ENCODE peak calls at places on chromosomes 6 and 20, in ten cellular contexts. B is left ventricle myocardium inferior, A is hepatocyte, V is AG09309, D is fibroblast of pulmonary artery, W is epithelial cell of esophagus, M is fibroblast of lung, F is brain microvascular endothelial cell, C is AG10803, Q is adrenal gland. H is an unnamed sample.

GRCh38 chr6:82365011-82365751 is 1.6 kb downstream of the TPBG start:
- DNase-seq in F (peak; percentile 6), C (peak; percentile 29), M (peak; percentile 27), D (peak; percentile 35), Q (no peak), B (no peak), W (peak; percentile 65), A (peak; percentile 61), V (no peak), H (no peak)

GRCh38 chr6:3795836-3796395 is 44.4 kb upstream of the PXDC1 start:
- DNase-seq in V (no peak), D (no peak), Q (no peak), B (no peak), M (no peak), F (no peak), A (no peak), W (no peak), C (no peak), H (no peak)

GRCh38 chr6:142387997-142388815 is 86.4 kb downstream of the ADGRG6 start:
- DNase-seq in A (peak; percentile 66), Q (no peak), F (peak; percentile 43), M (peak; percentile 79), W (peak; percentile 64), B (no peak), C (peak; percentile 71), V (no peak), D (peak; percentile 82), H (no peak)

GRCh38 chr6:108746411-108746810 is 101.8 kb upstream of the ARMC2 start:
- DNase-seq in V (no peak), Q (no peak), M (no peak), A (peak; percentile 44), W (peak; percentile 83), F (no peak), D (no peak), B (no peak), C (no peak), H (no peak)

GRCh38 chr6:124927806-124928205 is 34.4 kb upstream of the RNF217 start:
- DNase-seq in W (peak; percentile 73), C (no peak), Q (no peak), F (peak; percentile 37), D (peak; percentile 37), A (no peak), B (no peak), V (no peak), M (peak; percentile 38), H (no peak)

GRCh38 chr6:149316740-149317655 is 514 bp upstream of the TAB2 start:
- DNase-seq in A (peak; percentile 97), W (peak; percentile 93), D (peak; percentile 93), M (peak; percentile 91), Q (peak; percentile 90), C (peak; percentile 92), B (peak; percentile 92), V (peak; percentile 69), F (peak; percentile 88), H (no peak)

GRCh38 chr6:8277769-8278168 is 157.6 kb downstream of the SLC35B3 start:
- DNase-seq in V (no peak), D (no peak), M (no peak), Q (no peak), W (no peak), F (no peak), A (peak; percentile 28), C (no peak), B (no peak), H (no peak)

GRCh38 chr6:108782231-108783041 is 65.8 kb upstream of the ARMC2 start:
- DNase-seq in V (peak; percentile 46), C (peak; percentile 73), D (peak; percentile 88), F (peak; percentile 76), B (peak; percentile 81), W (peak; percentile 95), Q (peak; percentile 84), M (peak; percentile 85), A (peak; percentile 92), H (peak; percentile 58)

GRCh38 chr20:16459019-16459700 is 114.1 kb downstream of the KIF16B start:
- DNase-seq in Q (peak; percentile 69), V (peak; percentile 51), A (peak; percentile 35), C (peak; percentile 84), F (peak; percentile 69), D (peak; percentile 84), W (peak; percentile 67), M (peak; percentile 90), B (no peak), H (no peak)

GRCh38 chr20:47524385-47524784 is 22.7 kb downstream of the NCOA3 start:
- DNase-seq in B (no peak), M (no peak), A (no peak), Q (no peak), V (no peak), C (no peak), F (no peak), D (no peak), W (no peak), H (no peak)

GRCh38 chr6:44926556-44926955 is 401.6 kb upstream of the RUNX2 start:
- DNase-seq in M (no peak), C (no peak), F (peak; percentile 20), Q (no peak), B (no peak), W (peak; percentile 53), D (no peak), V (no peak), A (no peak), H (no peak)

GRCh38 chr20:38805502-38805957 is at the start of gene PPP1R16B:
- DNase-seq in F (no peak), B (peak; percentile 58), C (no peak), D (peak; percentile 36), A (peak; percentile 42), V (no peak), Q (peak; percentile 56), M (no peak), W (no peak), H (no peak)

GRCh38 chr20:59817846-59818245 is 115.6 kb downstream of the SYCP2 start:
- DNase-seq in B (no peak), A (no peak), W (no peak), D (no peak), Q (no peak), M (no peak), C (no peak), F (no peak), V (no peak), H (no peak)

GRCh38 chr6:31947864-31948263 is 2.0 kb downstream of the CFB start:
- DNase-seq in F (no peak), W (no peak), B (no peak), D (no peak), V (no peak), Q (no peak), A (no peak), C (no peak), M (no peak), H (no peak)

DNA sequence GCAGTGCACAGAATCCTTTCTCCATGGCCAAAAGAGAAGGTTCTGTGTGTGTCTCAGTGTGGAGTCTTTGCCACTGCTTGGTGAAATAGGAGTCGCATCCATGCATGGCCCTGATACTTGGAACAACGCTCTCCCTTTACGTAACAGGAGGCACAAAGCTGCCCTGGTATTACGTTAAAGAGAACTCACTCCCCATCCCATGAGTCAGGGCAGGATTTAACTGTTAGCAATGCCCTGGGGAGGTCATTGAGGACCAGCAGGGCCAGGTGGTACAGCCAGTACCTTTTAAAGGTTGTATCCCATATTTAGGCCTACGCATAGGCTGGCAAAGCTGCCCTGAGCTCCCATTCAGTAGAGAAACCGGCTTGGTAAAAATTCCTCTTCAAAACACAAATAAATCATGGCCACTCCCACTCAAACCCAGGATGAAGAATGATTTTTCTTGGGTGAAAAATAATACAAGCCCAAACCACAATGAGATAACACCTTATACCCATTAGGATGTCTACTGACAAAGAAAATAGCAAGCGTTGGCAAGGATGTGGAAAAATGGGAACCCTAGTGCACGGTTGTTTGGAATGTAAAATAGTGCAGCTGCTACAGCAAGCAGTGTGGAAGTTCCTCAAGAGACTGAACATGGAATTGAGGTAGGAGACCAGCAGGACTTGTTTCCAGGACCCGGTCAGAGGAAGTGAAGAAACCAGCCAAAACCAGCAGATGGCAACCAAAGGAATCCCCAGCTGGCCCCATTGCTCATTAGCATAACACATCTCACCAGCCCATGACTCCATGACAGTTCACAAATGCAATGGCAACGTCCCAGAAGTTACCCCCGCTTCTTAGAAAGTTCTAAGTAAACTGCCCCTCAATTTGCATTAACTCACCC is 37.0 kb downstream of the MYLK4 start:
- DNase-seq in B (no peak), C (no peak), Q (peak; percentile 28), F (peak; percentile 88), V (no peak), M (no peak), W (peak; percentile 32), A (no peak), D (peak; percentile 83), H (no peak)
- TF ChIP-seq CTCF in B (no peak), C (peak; percentile 16), Q (no peak), F (peak; percentile 55), V (peak; percentile 13), M (peak; percentile 9), W (no peak), A (no peak), D (no peak), H (no peak)

DNA sequence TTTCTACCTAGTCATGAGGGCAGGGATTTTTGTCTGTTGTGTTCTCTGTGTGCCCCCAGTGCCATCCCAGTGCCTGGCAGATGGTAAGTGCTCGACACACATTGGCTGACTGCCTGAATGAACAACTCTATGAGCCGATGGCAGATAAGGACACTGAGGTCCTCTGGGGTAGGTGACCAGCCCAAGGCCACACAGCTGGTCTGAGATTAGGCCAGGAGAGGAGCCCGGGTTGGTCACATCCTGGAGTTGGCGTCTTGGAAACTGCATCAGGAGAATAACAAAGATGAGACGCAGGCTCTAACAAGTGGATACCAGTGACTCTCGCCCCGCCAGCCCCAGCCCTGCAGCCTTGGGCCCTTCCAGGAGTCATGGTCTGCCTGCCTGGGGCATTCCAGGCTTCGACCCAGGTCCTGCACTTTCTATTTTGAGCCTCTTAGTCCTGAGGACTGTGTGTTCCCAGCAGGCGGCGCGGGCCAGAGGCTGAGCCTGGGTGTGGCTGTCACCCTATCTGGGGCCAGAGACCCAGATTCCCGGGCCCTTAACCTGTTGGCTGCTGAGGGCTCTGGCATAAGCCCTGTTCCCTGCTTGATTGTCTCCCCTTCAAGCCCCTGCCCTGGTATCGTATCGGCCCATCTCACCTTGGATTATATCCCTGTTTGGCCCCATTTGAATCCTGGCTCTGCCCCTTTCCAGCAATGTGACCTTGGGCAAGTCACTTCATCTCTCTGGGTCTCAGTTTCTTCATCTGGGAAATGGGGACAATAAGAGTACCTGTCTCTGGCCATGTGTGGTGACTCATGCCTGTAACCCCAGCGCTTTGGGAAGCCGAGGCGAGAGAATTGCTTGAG is 88.3 kb downstream of the CEBPB start:
- DNase-seq in M (peak; percentile 54), V (no peak), F (no peak), D (peak; percentile 14), W (peak; percentile 34), A (peak; percentile 61), Q (peak; percentile 84), C (peak; percentile 49), B (peak; percentile 85), H (no peak)
- TF ChIP-seq CTCF in M (peak; percentile 23), V (no peak), F (peak; percentile 43), D (no peak), W (peak; percentile 35), A (no peak), Q (peak; percentile 76), C (peak; percentile 49), B (peak; percentile 56), H (no peak)

GRCh38 chr20:33169176-33169794 is 1.3 kb downstream of the BPIFA2 start:
- DNase-seq in M (no peak), C (no peak), V (no peak), F (peak; percentile 8), A (no peak), Q (no peak), W (no peak), B (no peak), D (no peak), H (no peak)
- TF ChIP-seq CTCF in M (peak; percentile 58), C (peak; percentile 33), V (peak; percentile 24), F (peak; percentile 67), A (peak; percentile 37), Q (peak; percentile 16), W (no peak), B (peak; percentile 34), D (peak; percentile 45), H (peak; percentile 15)

GRCh38 chr20:62918830-62919229 is 7.5 kb downstream of the DIDO1 start:
- DNase-seq in Q (no peak), D (no peak), W (no peak), B (no peak), C (no peak), M (no peak), V (no peak), F (no peak), A (no peak), H (no peak)
- TF ChIP-seq CTCF in Q (no peak), D (no peak), W (no peak), B (no peak), C (no peak), M (no peak), V (no peak), F (no peak), A (no peak), H (no peak)

H was measured in D721Med.